ENCODE peak calls at places on chromosomes 12 and 14, in four cellular contexts. One of them, this sample, is unnamed.

GRCh38 chr12:130076752-130077151 is 85.5 kb upstream of the FZD10 start:
- DNase-seq in tibial nerve: no peak
- DNase-seq in CD8-positive, alpha-beta T cell: no peak
- DNase-seq in upper lobe of right lung: no peak
- DNase-seq in this sample: no peak

GRCh38 chr12:1920971-1921370 is 2.5 kb upstream of the CACNA2D4 start:
- DNase-seq in CD8-positive, alpha-beta T cell: no peak
- DNase-seq in upper lobe of right lung: peak
- DNase-seq in tibial nerve: no peak
- DNase-seq in this sample: no peak

GRCh38 chr12:459430-460258 is at the start of gene B4GALNT3:
- DNase-seq in upper lobe of right lung: peak
- DNase-seq in CD8-positive, alpha-beta T cell: peak
- DNase-seq in tibial nerve: no peak
- DNase-seq in this sample: no peak

GRCh38 chr14:36245223-36245622 is 68.7 kb upstream of the PTCSC3 start:
- DNase-seq in CD8-positive, alpha-beta T cell: no peak
- DNase-seq in upper lobe of right lung: no peak
- DNase-seq in tibial nerve: no peak
- DNase-seq in this sample: no peak

GRCh38 chr12:78880078-78880477 is 15.5 kb downstream of the SYT1 start:
- DNase-seq in tibial nerve: no peak
- DNase-seq in CD8-positive, alpha-beta T cell: no peak
- DNase-seq in upper lobe of right lung: no peak
- DNase-seq in this sample: no peak

GRCh38 chr12:124852911-124853441 is 10.7 kb downstream of the SCARB1 start:
- DNase-seq in upper lobe of right lung: no peak
- DNase-seq in CD8-positive, alpha-beta T cell: no peak
- DNase-seq in tibial nerve: no peak
- DNase-seq in this sample: no peak

GRCh38 chr12:64616221-64616620 is 5.9 kb downstream of the RASSF3 start:
- DNase-seq in upper lobe of right lung: no peak
- DNase-seq in CD8-positive, alpha-beta T cell: no peak
- DNase-seq in tibial nerve: no peak
- DNase-seq in this sample: no peak

GRCh38 chr12:95326450-95326849 is 108.8 kb downstream of the VEZT start:
- DNase-seq in tibial nerve: no peak
- DNase-seq in CD8-positive, alpha-beta T cell: no peak
- DNase-seq in upper lobe of right lung: no peak
- DNase-seq in this sample: no peak

GRCh38 chr14:40213701-40214100 is 781.5 kb upstream of the FBXO33 start:
- DNase-seq in upper lobe of right lung: no peak
- DNase-seq in tibial nerve: no peak
- DNase-seq in CD8-positive, alpha-beta T cell: no peak
- DNase-seq in this sample: no peak

DNA sequence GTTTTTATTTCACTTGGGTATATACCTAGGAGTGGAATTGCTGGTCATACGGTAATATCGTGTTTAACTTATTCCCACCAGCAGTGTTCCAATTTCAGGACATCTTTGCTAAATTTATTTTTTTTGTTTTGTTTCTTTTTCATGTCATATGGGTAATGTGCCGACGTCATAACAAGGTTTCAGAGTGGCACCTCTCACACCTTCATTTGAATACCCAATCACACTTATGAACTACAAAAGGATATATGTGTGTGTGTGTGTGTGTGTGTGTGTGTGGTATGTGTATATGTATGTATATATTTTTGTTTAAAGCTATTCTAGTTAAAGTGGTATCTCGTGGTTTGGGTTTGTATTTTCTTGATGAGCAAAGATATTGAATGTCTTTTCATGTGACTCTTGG is 12.1 kb downstream of the TRAF3 start:
- DNase-seq in upper lobe of right lung: no peak
- DNase-seq in tibial nerve: no peak
- DNase-seq in CD8-positive, alpha-beta T cell: no peak
- DNase-seq in this sample: no peak
- H3K27ac ChIP-seq in upper lobe of right lung: no peak
- H3K27ac ChIP-seq in tibial nerve: no peak
- H3K27ac ChIP-seq in CD8-positive, alpha-beta T cell: no peak
- H3K27ac ChIP-seq in this sample: no peak

GRCh38 chr12:85156569-85156968 is 120.4 kb downstream of the LRRIQ1 start:
- DNase-seq in CD8-positive, alpha-beta T cell: no peak
- DNase-seq in upper lobe of right lung: no peak
- DNase-seq in tibial nerve: no peak
- DNase-seq in this sample: no peak

GRCh38 chr12:85157023-85157626 is 121.0 kb downstream of the LRRIQ1 start:
- DNase-seq in upper lobe of right lung: no peak
- DNase-seq in CD8-positive, alpha-beta T cell: no peak
- DNase-seq in tibial nerve: no peak
- DNase-seq in this sample: no peak

DNA sequence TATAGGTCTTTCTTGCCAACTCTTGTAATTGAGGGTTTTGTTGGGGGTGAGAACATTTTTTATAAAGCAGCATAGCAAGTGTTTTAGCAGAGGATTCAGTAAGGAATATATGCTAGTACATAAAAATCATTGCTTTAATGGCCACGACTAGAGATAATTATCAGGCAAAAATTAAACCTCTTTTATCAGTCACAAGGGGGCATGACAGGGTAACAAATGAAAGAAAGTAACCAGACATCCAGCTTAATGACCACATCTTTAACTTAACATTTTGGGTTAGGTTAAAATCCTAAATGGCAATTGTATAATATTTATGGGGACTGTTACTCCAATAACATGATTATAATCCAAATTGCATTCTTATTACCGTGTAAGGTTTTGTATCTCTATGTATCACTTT is 119.6 kb downstream of the LRRIQ1 start:
- DNase-seq in tibial nerve: no peak
- DNase-seq in upper lobe of right lung: no peak
- DNase-seq in CD8-positive, alpha-beta T cell: no peak
- DNase-seq in this sample: no peak
- H3K4me3 ChIP-seq in tibial nerve: no peak
- H3K4me3 ChIP-seq in upper lobe of right lung: no peak
- H3K4me3 ChIP-seq in CD8-positive, alpha-beta T cell: no peak
- H3K4me3 ChIP-seq in this sample: no peak

DNA sequence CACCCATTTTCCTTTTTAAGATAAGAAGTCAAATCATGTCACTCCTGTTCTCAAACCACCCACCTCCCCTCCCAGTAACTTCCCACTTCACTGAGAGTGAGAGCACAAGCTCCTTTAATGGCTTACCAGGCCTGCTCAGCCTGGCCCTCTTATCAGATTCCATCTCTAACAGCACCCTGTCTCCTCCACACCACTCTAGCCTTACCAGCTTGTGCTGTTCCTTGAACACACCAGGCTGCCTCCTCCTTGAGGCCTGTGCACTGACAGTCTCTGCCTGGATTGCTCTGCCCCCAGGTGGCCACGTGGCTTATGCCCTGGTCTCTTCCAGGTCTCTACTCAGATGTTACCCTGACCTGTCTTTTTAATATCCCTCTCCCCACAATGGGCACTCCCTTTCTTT is 40.1 kb upstream of the EVL start:
- DNase-seq in CD8-positive, alpha-beta T cell: peak
- DNase-seq in tibial nerve: no peak
- DNase-seq in upper lobe of right lung: peak
- DNase-seq in this sample: no peak
- TF ChIP-seq CTCF in CD8-positive, alpha-beta T cell: no peak
- TF ChIP-seq CTCF in tibial nerve: no peak
- TF ChIP-seq CTCF in upper lobe of right lung: peak
- TF ChIP-seq CTCF in this sample: no peak

DNA sequence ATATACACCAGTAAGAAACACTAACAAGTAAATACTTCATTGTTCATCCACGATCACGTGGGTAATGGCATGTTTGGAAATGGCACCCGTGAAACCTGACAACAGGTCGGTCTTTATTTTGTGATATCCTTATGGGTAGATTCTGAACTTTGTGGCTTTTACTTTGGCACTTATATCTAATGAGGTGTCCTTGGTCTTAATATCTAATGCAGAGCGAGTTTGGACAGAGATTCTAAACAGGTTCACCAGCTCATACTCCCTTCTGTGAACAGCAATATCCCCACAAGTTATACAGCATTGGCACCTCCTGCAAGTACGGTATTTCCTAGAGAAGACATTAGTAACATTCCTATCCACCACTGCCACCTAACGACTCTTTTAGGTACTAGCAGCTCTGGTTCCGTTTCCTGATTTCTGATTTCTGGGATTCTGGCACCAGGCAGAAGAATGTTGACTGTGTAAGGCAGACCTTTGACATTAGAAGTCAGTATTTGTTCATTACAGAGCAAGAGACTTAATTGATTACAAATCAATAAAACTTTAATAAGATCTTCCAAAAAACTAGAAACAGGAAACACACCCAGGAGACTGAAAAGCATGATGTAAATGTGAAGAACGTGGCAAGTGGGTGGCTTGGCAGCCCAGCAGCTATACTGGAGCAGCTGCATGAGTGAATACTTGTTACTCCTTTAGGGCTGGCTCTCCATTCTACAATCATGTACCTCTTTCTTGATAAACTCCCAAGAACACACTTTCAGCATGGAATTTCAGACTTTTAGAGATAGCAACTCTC is 2.5 kb downstream of the ANG start:
- DNase-seq in upper lobe of right lung: no peak
- DNase-seq in tibial nerve: no peak
- DNase-seq in CD8-positive, alpha-beta T cell: peak
- DNase-seq in this sample: peak
- H3K27ac ChIP-seq in upper lobe of right lung: no peak
- H3K27ac ChIP-seq in tibial nerve: no peak
- H3K27ac ChIP-seq in CD8-positive, alpha-beta T cell: no peak
- H3K27ac ChIP-seq in this sample: no peak

GRCh38 chr14:76575108-76575507 is 186.2 kb upstream of the VASH1 start:
- DNase-seq in tibial nerve: no peak
- DNase-seq in upper lobe of right lung: no peak
- DNase-seq in CD8-positive, alpha-beta T cell: no peak
- DNase-seq in this sample: no peak
- H3K4me3 ChIP-seq in tibial nerve: no peak
- H3K4me3 ChIP-seq in upper lobe of right lung: no peak
- H3K4me3 ChIP-seq in CD8-positive, alpha-beta T cell: no peak
- H3K4me3 ChIP-seq in this sample: peak

GRCh38 chr14:74835607-74836250 is 40.2 kb downstream of the PROX2 start:
- DNase-seq in CD8-positive, alpha-beta T cell: no peak
- DNase-seq in upper lobe of right lung: no peak
- DNase-seq in tibial nerve: no peak
- DNase-seq in this sample: no peak
- TF ChIP-seq CTCF in CD8-positive, alpha-beta T cell: no peak
- TF ChIP-seq CTCF in upper lobe of right lung: no peak
- TF ChIP-seq CTCF in tibial nerve: no peak
- TF ChIP-seq CTCF in this sample: no peak

GRCh38 chr12:27179399-27180214 is 64.5 kb upstream of the STK38L start:
- DNase-seq in upper lobe of right lung: no peak
- DNase-seq in tibial nerve: no peak
- DNase-seq in CD8-positive, alpha-beta T cell: no peak
- DNase-seq in this sample: no peak

GRCh38 chr12:27178251-27178650 is 65.8 kb upstream of the STK38L start:
- DNase-seq in upper lobe of right lung: no peak
- DNase-seq in CD8-positive, alpha-beta T cell: no peak
- DNase-seq in tibial nerve: no peak
- DNase-seq in this sample: no peak

GRCh38 chr12:27176765-27177164 is 67.3 kb upstream of the STK38L start:
- DNase-seq in tibial nerve: no peak
- DNase-seq in CD8-positive, alpha-beta T cell: no peak
- DNase-seq in upper lobe of right lung: no peak
- DNase-seq in this sample: no peak

GRCh38 chr12:27178723-27179398 is 65.2 kb upstream of the STK38L start:
- DNase-seq in CD8-positive, alpha-beta T cell: no peak
- DNase-seq in upper lobe of right lung: no peak
- DNase-seq in tibial nerve: no peak
- DNase-seq in this sample: no peak

DNA sequence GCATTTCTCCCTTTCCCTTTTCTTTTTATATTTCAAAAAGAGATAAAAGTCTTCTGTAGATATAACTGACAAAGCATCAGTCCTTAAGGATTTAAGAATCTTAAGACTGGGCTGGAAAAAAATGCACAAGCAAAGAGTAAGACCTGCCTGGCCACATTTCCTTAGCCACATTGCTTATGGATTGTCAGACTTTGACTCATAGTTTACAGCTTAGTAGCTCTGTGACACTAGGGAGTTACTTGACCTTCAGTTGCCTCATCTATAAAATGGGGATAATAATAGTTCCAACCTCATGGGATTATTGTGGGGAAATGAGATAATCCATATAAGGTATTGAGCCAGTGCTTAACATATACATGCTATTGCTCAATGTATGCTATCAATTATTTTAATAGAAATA is 66.4 kb upstream of the STK38L start:
- DNase-seq in upper lobe of right lung: no peak
- DNase-seq in CD8-positive, alpha-beta T cell: no peak
- DNase-seq in tibial nerve: no peak
- DNase-seq in this sample: no peak
- H3K27ac ChIP-seq in upper lobe of right lung: no peak
- H3K27ac ChIP-seq in CD8-positive, alpha-beta T cell: no peak
- H3K27ac ChIP-seq in tibial nerve: no peak
- H3K27ac ChIP-seq in this sample: no peak

GRCh38 chr12:6335451-6336078 is 6.3 kb downstream of the TNFRSF1A start:
- DNase-seq in tibial nerve: peak
- DNase-seq in CD8-positive, alpha-beta T cell: peak
- DNase-seq in upper lobe of right lung: peak
- DNase-seq in this sample: peak
- H3K4me3 ChIP-seq in tibial nerve: peak
- H3K4me3 ChIP-seq in CD8-positive, alpha-beta T cell: peak
- H3K4me3 ChIP-seq in upper lobe of right lung: peak
- H3K4me3 ChIP-seq in this sample: peak

This sample was measured in dorsolateral prefrontal cortex.